ENCODE peak calls at places on chromosomes 3 and 15, in four cellular contexts. K is psoas muscle; V is RWPE2; A is naive thymus-derived CD4-positive, alpha-beta T cell. U is an unnamed sample.

GRCh38 chr3:4849136-4849535 is 130.1 kb upstream of the BHLHE40 start:
- DNase-seq in V (no peak), K (no peak), A (no peak), U (no peak)

GRCh38 chr3:110928016-110928662 is 143.5 kb upstream of the NECTIN3 start:
- DNase-seq in V (no peak), A (no peak), K (no peak), U (no peak)

GRCh38 chr3:151895881-151896661 is 22.6 kb downstream of the SUCNR1 start:
- DNase-seq in K (no peak), V (no peak), A (no peak), U (no peak)

GRCh38 chr3:148847351-148847750 is 17.7 kb upstream of the CPA3 start:
- DNase-seq in V (no peak), K (no peak), A (no peak), U (no peak)

GRCh38 chr3:118886708-118887107 is 147.9 kb downstream of the IGSF11 start:
- DNase-seq in V (no peak), K (no peak), A (no peak), U (no peak)

GRCh38 chr15:71202712-71203111 is 87.4 kb downstream of the THSD4 start:
- DNase-seq in V (no peak), A (no peak), K (no peak), U (no peak)

GRCh38 chr15:64877435-64877834 is 34.3 kb upstream of the ANKDD1A start:
- DNase-seq in K (peak; percentile 80), V (peak; percentile 52), A (no peak), U (peak; percentile 80)

GRCh38 chr15:76799760-76800159 is 105.4 kb downstream of the SCAPER start:
- DNase-seq in A (no peak), V (no peak), K (no peak), U (no peak)

GRCh38 chr3:15154326-15154725 is 51.7 kb upstream of the CAPN7 start:
- DNase-seq in A (no peak), V (no peak), K (no peak), U (no peak)

GRCh38 chr15:66496951-66497501 is 536 bp downstream of the SNAPC5 start:
- DNase-seq in A (no peak), K (no peak), V (peak; percentile 45), U (peak; percentile 49)

GRCh38 chr15:48283361-48284157 is 47.7 kb upstream of the DUT start:
- DNase-seq in V (no peak), A (no peak), K (no peak), U (no peak)

GRCh38 chr3:27758083-27758482 is 36.0 kb upstream of the EOMES start:
- DNase-seq in V (peak; percentile 57), A (no peak), K (no peak), U (no peak)

GRCh38 chr3:142507241-142507640 is 59.4 kb upstream of the XRN1 start:
- DNase-seq in A (no peak), V (no peak), K (no peak), U (no peak)

GRCh38 chr3:189099505-189100290 is 72.1 kb upstream of the TPRG1 start:
- DNase-seq in A (no peak), V (no peak), K (peak; percentile 68), U (peak; percentile 68)

GRCh38 chr3:197599089-197599765 is 43.5 kb upstream of the BDH1 start:
- DNase-seq in A (peak; percentile 79), V (no peak), K (peak; percentile 78), U (peak; percentile 76)

GRCh38 chr15:56040081-56041035 is 46.9 kb upstream of the NEDD4 start:
- DNase-seq in K (peak; percentile 54), V (peak; percentile 95), A (no peak), U (peak; percentile 79)

GRCh38 chr3:164806188-164806587 is 272.1 kb downstream of the SI start:
- DNase-seq in A (no peak), K (no peak), V (no peak), U (no peak)

GRCh38 chr3:54830658-54831057 is 97.2 kb downstream of the LRTM1 start:
- DNase-seq in K (no peak), A (no peak), V (no peak), U (no peak)

GRCh38 chr3:162385387-162385786 is 888.8 kb downstream of the OTOL1 start:
- DNase-seq in A (no peak), K (no peak), V (no peak), U (no peak)

GRCh38 chr15:63815796-63816533 is 17.8 kb downstream of the HERC1 start:
- DNase-seq in K (no peak), A (no peak), V (no peak), U (no peak)

GRCh38 chr15:91853968-91854943 is 748 bp downstream of the SLCO3A1 start:
- DNase-seq in K (peak; percentile 73), A (peak; percentile 35), V (no peak), U (no peak)

GRCh38 chr3:32424581-32425250 is 33.1 kb downstream of the CMTM7 start:
- DNase-seq in V (no peak), K (no peak), A (no peak), U (peak; percentile 1)

GRCh38 chr3:172044833-172045585 is 5.6 kb downstream of the FNDC3B start:
- DNase-seq in A (no peak), V (no peak), K (no peak), U (no peak)

GRCh38 chr15:58957101-58957973 is 23.9 kb upstream of the SLTM start:
- DNase-seq in A (peak; percentile 61), K (no peak), V (no peak), U (no peak)

GRCh38 chr15:63991706-63992105 is 54.6 kb downstream of the DAPK2 start:
- DNase-seq in K (peak; percentile 58), V (peak; percentile 38), A (no peak), U (no peak)

GRCh38 chr3:81300324-81300927 is 461.0 kb downstream of the GBE1 start:
- DNase-seq in V (no peak), K (no peak), A (no peak), U (no peak)

GRCh38 chr3:159929181-159929893 is 59.3 kb upstream of the IL12A start:
- DNase-seq in V (no peak), K (peak; percentile 52), A (no peak), U (no peak)

GRCh38 chr3:27311400-27311799 is 57.8 kb downstream of the NEK10 start:
- DNase-seq in A (no peak), K (no peak), V (peak; percentile 69), U (no peak)

GRCh38 chr3:177211503-177212277 is 14.4 kb upstream of the TBL1XR1 start:
- DNase-seq in A (no peak), K (no peak), V (no peak), U (no peak)

GRCh38 chr15:29278436-29279099 is 8.9 kb upstream of the NSMCE3 start:
- DNase-seq in A (no peak), K (no peak), V (no peak), U (no peak)

GRCh38 chr3:140863481-140864084 is 78.1 kb upstream of the SLC25A36 start:
- DNase-seq in A (peak; percentile 24), V (no peak), K (no peak), U (no peak)

GRCh38 chr3:141686477-141687280 is 51.4 kb upstream of the RNF7 start:
- DNase-seq in V (no peak), A (peak; percentile 11), K (peak; percentile 71), U (peak; percentile 66)

GRCh38 chr3:195207731-195208130 is 63.2 kb downstream of the XXYLT1 start:
- DNase-seq in V (no peak), A (no peak), K (no peak), U (no peak)

GRCh38 chr3:43874290-43874689 is 183.6 kb downstream of the ABHD5 start:
- DNase-seq in A (no peak), K (no peak), V (no peak), U (no peak)

GRCh38 chr3:149198611-149199010 is 23.0 kb downstream of the CP start:
- DNase-seq in K (no peak), V (no peak), A (no peak), U (no peak)

GRCh38 chr3:120147072-120147871 is 53.0 kb upstream of the GSK3B start:
- DNase-seq in V (no peak), A (peak; percentile 65), K (no peak), U (no peak)

GRCh38 chr15:101221858-101222257 is 30.0 kb downstream of the CHSY1 start:
- DNase-seq in A (no peak), K (no peak), V (no peak), U (no peak)

GRCh38 chr15:100353469-100353868 is 11.7 kb upstream of the ADAMTS17 start:
- DNase-seq in V (no peak), A (no peak), K (no peak), U (no peak)

GRCh38 chr3:12687948-12688347 is 24.0 kb upstream of the RAF1 start:
- DNase-seq in A (no peak), K (no peak), V (no peak), U (no peak)

GRCh38 chr3:100120693-100121092 is 6.4 kb upstream of the FILIP1L start:
- DNase-seq in K (no peak), V (no peak), A (no peak), U (no peak)
- H3K27ac ChIP-seq in K (peak overlapping the region; percentile 90), V (no peak overlapping the region), A (no peak overlapping the region), U (no peak overlapping the region)

DNA sequence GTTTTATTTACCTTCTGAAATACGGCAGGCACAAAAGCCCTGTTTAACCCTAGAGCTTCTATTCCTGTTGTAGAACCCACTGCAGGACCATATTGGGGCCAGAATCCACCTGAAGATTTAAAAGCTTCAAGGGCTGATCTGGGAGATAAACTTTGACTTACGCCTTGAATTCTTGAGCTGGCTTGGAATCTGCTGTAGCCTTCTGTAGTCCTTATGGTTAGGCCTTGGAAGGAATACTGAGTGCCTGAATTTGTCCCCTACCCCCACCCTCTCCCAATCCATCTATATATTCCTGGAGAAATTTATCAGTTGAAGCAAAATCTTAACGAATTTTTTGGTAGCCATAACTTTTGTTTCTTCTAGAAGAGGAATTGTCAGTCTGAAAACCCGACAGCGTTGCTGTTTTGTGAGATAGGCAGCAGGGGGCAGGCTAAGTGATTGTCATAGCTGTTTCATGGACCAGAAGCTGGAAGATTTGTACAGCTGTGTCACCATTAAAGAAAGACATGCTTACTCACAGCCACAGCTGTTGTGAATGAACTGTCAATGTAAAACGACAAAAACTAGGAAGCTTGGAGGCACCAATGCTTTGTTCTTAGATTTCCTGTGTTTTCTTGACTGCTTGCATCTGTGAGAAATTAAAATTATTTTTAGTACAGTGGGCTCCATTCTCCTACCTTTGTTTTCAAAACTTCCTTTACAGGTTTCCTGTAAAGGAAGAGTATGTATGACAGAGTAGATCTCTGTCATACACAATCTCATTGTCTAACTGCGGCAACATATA is 12.8 kb downstream of the LXN start:
- DNase-seq in A (peak; percentile 39), V (no peak), K (no peak), U (peak; percentile 71)
- H3K36me3 ChIP-seq in A (peaks cover 18% of the 10 kb centered on the region), V (peaks cover 95% of the 10 kb centered on the region), K (peaks cover 96% of the 10 kb centered on the region), U (peaks cover 73% of the 10 kb centered on the region)

DNA sequence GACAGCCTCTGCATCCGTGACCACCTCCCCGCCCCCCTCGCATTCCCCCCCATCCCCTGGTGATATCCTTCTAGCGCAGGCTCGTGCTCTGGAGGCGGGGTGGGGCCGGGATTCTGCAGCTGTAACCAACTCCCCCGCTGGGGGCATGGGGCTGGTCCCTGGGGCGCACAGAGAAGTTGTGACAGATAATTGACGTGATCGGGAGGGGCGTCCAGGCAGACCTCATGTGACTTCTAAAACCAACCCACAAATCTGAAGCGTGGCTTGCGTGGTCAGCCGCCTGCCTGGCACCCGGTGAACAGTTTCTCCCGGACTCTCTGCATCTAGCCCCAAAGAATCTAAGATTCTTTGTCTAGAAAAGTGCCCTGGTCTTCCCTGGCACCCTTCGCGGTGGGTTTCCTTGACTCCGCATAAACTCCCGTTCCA is 100.6 kb upstream of the IGF1R start:
- DNase-seq in V (no peak), K (peak; percentile 79), A (no peak), U (peak; percentile 61)
- H3K27ac ChIP-seq in V (no peak overlapping the region), K (peak overlapping the region; percentile 60), A (no peak overlapping the region), U (peak overlapping the region; percentile 83)

DNA sequence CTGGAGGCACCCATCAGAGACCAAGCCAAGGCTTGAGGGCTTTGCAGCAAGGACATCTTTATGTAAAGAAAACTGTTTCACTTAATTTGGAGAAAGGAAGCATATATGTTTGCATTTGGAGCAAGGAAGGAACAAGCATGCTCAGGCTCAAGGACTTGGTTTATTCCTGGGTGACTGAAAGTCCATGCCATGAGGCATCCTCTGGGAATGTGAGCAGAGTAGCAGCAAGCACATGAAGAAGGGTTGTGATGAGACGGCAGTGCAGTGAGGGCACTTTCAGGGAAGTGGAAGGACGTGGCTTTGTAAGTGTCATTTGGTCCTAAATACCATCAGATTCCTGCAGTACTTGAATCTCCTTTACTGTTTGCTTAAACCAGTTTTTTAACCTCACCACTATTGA is 26.8 kb downstream of the POLG start:
- DNase-seq in K (no peak), V (no peak), A (no peak), U (no peak)
- H3K36me3 ChIP-seq in K (peaks cover 4% of the 10 kb centered on the region), V (peaks cover 95% of the 10 kb centered on the region), A (no peaks in the 10 kb centered on the region), U (no peaks in the 10 kb centered on the region)

U was measured in right atrium auricular region.